ENCODE peak calls at places on chromosomes 2 and 18, in six cellular contexts. M is HepG2, Q is A549, S is endothelial cell of umbilical vein, G is K562, O is GM12878. P is an unnamed sample.

GRCh38 chr18:11761553-11761952 is 72.5 kb downstream of the GNAL start:
- DNase-seq in M (peak), Q (peak), S (no peak), G (no peak), O (no peak), P (no peak)

GRCh38 chr2:71675296-71675695 is 221.9 kb downstream of the DYSF start:
- DNase-seq in M (no peak), Q (no peak), S (no peak), G (no peak), O (no peak), P (no peak)

GRCh38 chr18:55863876-55864275 is 275.9 kb upstream of the TCF4 start:
- DNase-seq in M (no peak), Q (no peak), S (peak), G (no peak), O (no peak), P (no peak)

GRCh38 chr18:11251891-11252270 is 102.5 kb upstream of the PIEZO2 start:
- DNase-seq in M (no peak), Q (no peak), S (peak), G (no peak), O (no peak), P (no peak)

GRCh38 chr18:58336605-58337004 is 292.3 kb downstream of the ALPK2 start:
- DNase-seq in M (no peak), Q (no peak), S (no peak), G (no peak), O (no peak), P (no peak)

GRCh38 chr2:12884713-12885282 is 168.1 kb downstream of the TRIB2 start:
- DNase-seq in M (no peak), Q (peak), S (peak), G (peak), O (no peak), P (peak)

GRCh38 chr18:1048048-1048447 is 143.4 kb downstream of the ADCYAP1 start:
- DNase-seq in M (no peak), Q (no peak), S (peak), G (no peak), O (no peak), P (no peak)

GRCh38 chr18:34493099-34493544 is 217.0 kb upstream of the DTNA start:
- DNase-seq in M (peak), Q (peak), S (peak), G (no peak), O (no peak), P (peak)

GRCh38 chr18:28189400-28190239 is 12.7 kb upstream of the CDH2 start:
- DNase-seq in M (peak), Q (peak), S (peak), G (peak), O (peak), P (peak)

GRCh38 chr2:105235388-105236059 is 6.0 kb upstream of the GPR45 start:
- DNase-seq in M (peak), Q (peak), S (peak), G (peak), O (no peak), P (peak)

GRCh38 chr2:105789745-105790466 is 45.2 kb downstream of the NCK2 start:
- DNase-seq in M (no peak), Q (no peak), S (peak), G (no peak), O (peak), P (peak)

GRCh38 chr2:234422895-234423505 is 73.9 kb downstream of the ARL4C start:
- DNase-seq in M (no peak), Q (peak), S (no peak), G (no peak), O (no peak), P (no peak)

GRCh38 chr2:45103351-45104145 is 94.3 kb upstream of the SIX2 start:
- DNase-seq in M (no peak), Q (no peak), S (no peak), G (no peak), O (no peak), P (no peak)

GRCh38 chr2:149586898-149587219 is 716 bp downstream of the MMADHC start:
- DNase-seq in M (no peak), Q (no peak), S (no peak), G (no peak), O (no peak), P (no peak)

GRCh38 chr18:79001001-79001400 is 21.4 kb downstream of the SALL3 start:
- DNase-seq in M (no peak), Q (no peak), S (no peak), G (no peak), O (no peak), P (no peak)

GRCh38 chr2:43041661-43042360 is 184.6 kb downstream of the ZFP36L2 start:
- DNase-seq in M (peak), Q (peak), S (peak), G (peak), O (no peak), P (peak)

DNA sequence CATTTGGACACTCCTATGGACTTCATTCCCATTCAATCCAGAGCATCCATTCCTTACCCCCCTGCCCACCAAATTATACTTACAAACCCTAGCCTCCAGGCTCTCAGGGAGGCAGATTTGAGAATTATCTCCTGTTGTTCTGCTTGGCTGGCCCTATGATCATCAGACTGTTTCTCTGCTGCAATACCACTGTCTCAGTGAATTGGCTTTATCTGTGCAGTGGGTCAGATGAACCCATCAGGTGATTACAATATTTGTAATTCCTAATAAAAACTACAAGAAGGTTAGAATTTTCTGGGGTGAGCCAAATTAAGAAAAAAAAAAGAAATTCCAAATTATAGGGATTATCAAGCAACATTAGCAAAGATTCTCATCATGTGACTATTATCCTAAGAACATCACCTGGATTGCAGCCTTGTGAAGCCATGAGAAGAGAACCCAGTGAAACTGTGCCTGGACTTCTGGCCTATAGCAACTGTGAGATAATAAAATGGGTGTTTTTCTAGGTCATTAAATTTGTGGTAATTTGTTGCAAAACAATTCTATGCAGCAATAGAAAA is 17.8 kb upstream of the SLC25A52 start:
- DNase-seq in M (no peak), Q (no peak), S (no peak), G (no peak), O (no peak), P (no peak)
- TF ChIP-seq MYC in M (no peak), Q (no peak), S (no peak), G (no peak), O (no peak), P (no peak)

GRCh38 chr2:10129490-10129889 is 7.0 kb downstream of the RRM2 start:
- DNase-seq in M (no peak), Q (no peak), S (no peak), G (no peak), O (no peak), P (no peak)
- H3K4me3 ChIP-seq in M (no peak), Q (no peak), S (no peak), G (no peak), O (no peak), P (peak)

GRCh38 chr2:9308186-9308955 is 101.8 kb downstream of the ASAP2 start:
- DNase-seq in M (no peak), Q (no peak), S (no peak), G (no peak), O (no peak), P (no peak)
- TF ChIP-seq MAX in M (no peak), Q (no peak), S (no peak), G (no peak), O (no peak), P (no peak)

DNA sequence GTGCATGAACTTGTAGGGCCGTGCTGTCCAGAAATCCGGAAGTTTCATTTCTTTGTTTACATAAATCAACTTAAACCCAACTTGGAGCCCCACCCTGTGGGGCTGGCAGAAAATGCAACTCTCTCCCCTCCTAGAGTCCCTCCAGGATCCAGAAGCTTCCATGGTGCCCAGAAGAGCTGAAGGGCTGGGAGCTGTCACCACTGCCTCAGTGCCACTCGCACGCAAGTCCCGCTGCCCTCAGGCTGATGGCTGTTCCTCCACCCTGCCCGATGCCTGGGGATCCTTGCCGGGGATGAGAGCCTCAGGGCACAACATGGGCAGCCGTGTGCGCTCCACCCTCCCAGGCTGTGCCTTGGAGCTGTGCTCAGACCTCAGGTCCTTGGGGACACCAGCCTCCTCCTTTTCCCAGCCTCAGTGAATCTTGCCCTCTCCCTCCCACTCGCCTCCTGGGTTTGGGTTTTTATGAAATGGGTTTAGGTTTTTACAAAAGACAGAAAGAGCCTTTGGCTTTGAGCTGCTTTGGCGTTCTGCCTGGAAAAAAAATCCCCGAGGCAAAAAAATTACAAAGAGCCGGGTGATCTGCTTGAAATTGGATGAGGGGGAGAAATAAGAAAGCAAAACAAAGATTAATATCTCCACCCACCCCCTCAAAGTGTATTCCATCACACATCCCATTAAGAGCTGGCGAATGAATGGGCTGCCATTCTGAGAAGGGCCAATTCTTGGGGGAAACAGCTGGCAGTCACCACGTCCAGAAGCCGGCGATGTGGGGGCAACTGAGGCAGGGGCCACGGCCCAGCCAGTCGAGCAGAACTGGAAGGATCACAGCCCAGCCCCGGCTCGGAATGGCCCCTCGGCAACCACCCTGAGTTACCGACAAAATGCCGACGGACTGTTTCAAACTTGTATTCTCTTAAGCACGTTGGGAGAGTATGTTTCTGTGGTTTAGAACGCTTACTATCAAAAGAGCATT is 155.4 kb downstream of the TWIST2 start:
- DNase-seq in M (no peak), Q (no peak), S (no peak), G (no peak), O (no peak), P (no peak)
- TF ChIP-seq MYC in M (no peak), Q (no peak), S (no peak), G (no peak), O (no peak), P (no peak)

GRCh38 chr2:241820625-241821384 is 11.8 kb downstream of the NEU4 start:
- DNase-seq in M (no peak), Q (no peak), S (no peak), G (no peak), O (no peak), P (no peak)
- H3K4me3 ChIP-seq in M (no peak), Q (no peak), S (no peak), G (no peak), O (no peak), P (no peak)

GRCh38 chr2:78601113-78601512 is 424.4 kb upstream of the REG3G start:
- DNase-seq in M (no peak), Q (no peak), S (no peak), G (no peak), O (no peak), P (no peak)

GRCh38 chr2:78602862-78603261 is 422.6 kb upstream of the REG3G start:
- DNase-seq in M (no peak), Q (no peak), S (no peak), G (no peak), O (no peak), P (no peak)

DNA sequence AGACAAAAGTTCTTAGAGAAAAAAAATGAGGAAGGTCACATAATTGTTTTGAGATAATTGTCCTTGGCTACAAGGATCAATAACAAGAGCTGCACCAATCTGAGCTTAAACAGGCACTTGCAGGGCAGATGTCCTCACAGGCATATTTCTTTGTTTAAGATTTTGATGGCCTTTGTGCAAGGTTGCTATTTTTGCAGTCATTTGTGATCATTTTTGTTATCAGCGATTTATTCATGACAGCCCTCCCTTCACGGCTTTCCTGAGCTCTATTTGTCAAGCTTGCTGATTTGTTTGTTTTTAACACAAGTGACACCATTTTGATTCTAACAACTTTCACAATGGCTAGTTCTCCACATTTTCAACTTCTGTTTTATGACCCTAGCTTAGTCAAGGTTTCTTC is 418.6 kb upstream of the REG3G start:
- DNase-seq in M (no peak), Q (no peak), S (no peak), G (no peak), O (no peak), P (no peak)
- TF ChIP-seq MAX in M (no peak), Q (no peak), S (no peak), G (no peak), O (no peak), P (no peak)

P was measured in NB4.